ENCODE peak calls at places on chromosomes 13 and 19, in four cellular contexts. F, Z, I and W are unnamed samples.

GRCh38 chr13:47672982-47673670 is 327.9 kb downstream of the SUCLA2 start:
- DNase-seq in F (no peak), Z (no peak), I (no peak), W (no peak)

GRCh38 chr13:42041017-42041683 is 7.3 kb upstream of the DGKH start:
- DNase-seq in F (no peak), Z (peak; percentile 77), I (peak; percentile 22), W (no peak)

GRCh38 chr19:38277969-38278680 is 13.8 kb downstream of the SPINT2 start:
- DNase-seq in F (no peak), Z (peak; percentile 41), I (peak; percentile 59), W (no peak)

GRCh38 chr13:48414501-48414900 is 1.6 kb upstream of the LPAR6 start:
- DNase-seq in F (no peak), Z (no peak), I (no peak), W (no peak)

GRCh38 chr13:32164622-32165268 is 133.2 kb downstream of the FRY start:
- DNase-seq in F (no peak), Z (peak; percentile 75), I (no peak), W (no peak)

GRCh38 chr19:4441994-4442845 is 15.4 kb downstream of the UBXN6 start:
- DNase-seq in F (no peak), Z (no peak), I (no peak), W (no peak)

GRCh38 chr13:22926176-22927007 is 254.4 kb upstream of the SGCG start:
- DNase-seq in F (no peak), Z (peak; percentile 89), I (peak; percentile 77), W (no peak)

GRCh38 chr19:4969772-4970531 is 1.0 kb downstream of the KDM4B start:
- DNase-seq in F (no peak), Z (peak; percentile 47), I (no peak), W (no peak)

GRCh38 chr13:95087746-95088305 is 213.4 kb downstream of the ABCC4 start:
- DNase-seq in F (no peak), Z (no peak), I (no peak), W (no peak)

GRCh38 chr13:34467450-34468083 is 474.5 kb upstream of the NBEA start:
- DNase-seq in F (no peak), Z (peak; percentile 52), I (no peak), W (no peak)

GRCh38 chr19:35114656-35115537 is 726 bp upstream of the FXYD3 start:
- DNase-seq in F (peak; percentile 61), Z (peak; percentile 30), I (peak; percentile 68), W (peak; percentile 97)

GRCh38 chr19:51470966-51471365 is 7.4 kb upstream of the CEACAM18 start:
- DNase-seq in F (no peak), Z (no peak), I (no peak), W (no peak)

GRCh38 chr13:98598043-98598442 is 21.1 kb upstream of the STK24 start:
- DNase-seq in F (no peak), Z (no peak), I (no peak), W (no peak)

GRCh38 chr19:45154064-45154827 is 6.5 kb downstream of the NKPD1 start:
- DNase-seq in F (no peak), Z (peak; percentile 74), I (no peak), W (no peak)

GRCh38 chr19:40778865-40779284 is 828 bp downstream of the RAB4B start:
- DNase-seq in F (no peak), Z (peak; percentile 43), I (no peak), W (no peak)

GRCh38 chr13:94557836-94558235 is 38.1 kb downstream of the TGDS start:
- DNase-seq in F (no peak), Z (no peak), I (no peak), W (no peak)

GRCh38 chr13:36395280-36395679 is 37.0 kb upstream of the CCNA1 start:
- DNase-seq in F (no peak), Z (peak; percentile 68), I (no peak), W (no peak)

GRCh38 chr19:43779820-43780219 is 953 bp downstream of the KCNN4 start:
- DNase-seq in F (no peak), Z (no peak), I (no peak), W (no peak)

GRCh38 chr13:30743319-30744055 is 8.1 kb downstream of the ALOX5AP start:
- DNase-seq in F (no peak), Z (peak; percentile 99), I (peak; percentile 78), W (no peak)